ENCODE peak calls at places on chromosomes 3 and 15, in ten cellular contexts. P is fibroblast of the aortic adventitia, B is NT2/D1, K is astrocyte of the spinal cord, V is OCI-LY7, Z is cardiac fibroblast, F is astrocyte, S is IMR-90, R is astrocyte of the cerebellum, C is PC-9. N is an unnamed sample.

GRCh38 chr3:34011171-34012101 is 213.0 kb downstream of the PDCD6IP start:
- DNase-seq in K (peak), C (no peak), P (no peak), V (peak), B (no peak), S (peak), F (peak), Z (peak), R (no peak), N (no peak)

GRCh38 chr3:192915306-192915705 is 2.4 kb downstream of the MB21D2 start:
- DNase-seq in B (peak), K (peak), R (peak), P (peak), Z (peak), C (peak), F (peak), S (peak), V (peak), N (peak)

GRCh38 chr3:134904796-134905646 is 110.0 kb downstream of the EPHB1 start:
- DNase-seq in C (no peak), Z (no peak), P (no peak), B (no peak), S (no peak), V (no peak), K (no peak), R (no peak), F (peak), N (no peak)

GRCh38 chr15:89125038-89125826 is 37.0 kb downstream of the ABHD2 start:
- DNase-seq in B (no peak), R (no peak), P (no peak), Z (no peak), S (no peak), F (no peak), K (no peak), C (no peak), V (no peak), N (no peak)

GRCh38 chr3:182682263-182683229 is 110.8 kb upstream of the ATP11B start:
- DNase-seq in C (peak), P (peak), K (peak), S (peak), F (peak), V (peak), B (peak), Z (peak), R (no peak), N (no peak)

GRCh38 chr15:80929225-80929624 is 60.4 kb downstream of the MESD start:
- DNase-seq in F (peak), P (peak), R (peak), V (no peak), C (peak), B (no peak), S (peak), K (peak), Z (peak), N (peak)

GRCh38 chr3:183537295-183537730 is 18.2 kb downstream of the KLHL6 start:
- DNase-seq in B (no peak), Z (peak), F (peak), S (peak), V (no peak), R (no peak), P (peak), C (no peak), K (peak), N (peak)

GRCh38 chr3:4528802-4529201 is 35.7 kb downstream of the ITPR1 start:
- DNase-seq in V (no peak), P (no peak), K (no peak), B (no peak), S (no peak), R (no peak), Z (no peak), C (no peak), F (no peak), N (no peak)

GRCh38 chr3:151037746-151038145 is 47.7 kb upstream of the MED12L start:
- DNase-seq in V (no peak), K (peak), F (peak), P (peak), S (peak), C (peak), B (no peak), Z (peak), R (peak), N (peak)

GRCh38 chr3:124318014-124318413 is 326.1 kb upstream of the ROPN1 start:
- DNase-seq in F (no peak), V (no peak), Z (no peak), P (no peak), K (no peak), R (no peak), C (no peak), S (no peak), B (no peak), N (no peak)

GRCh38 chr15:34155859-34156258 is 54.0 kb downstream of the PGBD4 start:
- DNase-seq in R (no peak), B (no peak), C (no peak), P (no peak), S (no peak), V (no peak), K (no peak), Z (no peak), F (no peak), N (no peak)

GRCh38 chr3:101814835-101815234 is 34.5 kb upstream of the NFKBIZ start:
- DNase-seq in V (no peak), P (no peak), K (no peak), F (no peak), S (no peak), B (no peak), Z (no peak), R (no peak), C (no peak), N (no peak)

GRCh38 chr3:59180006-59180405 is 130.2 kb upstream of the CFAP20DC start:
- DNase-seq in S (no peak), V (no peak), K (no peak), Z (no peak), B (peak), C (no peak), R (no peak), P (no peak), F (peak), N (no peak)

GRCh38 chr3:13068269-13069010 is 4.8 kb downstream of the IQSEC1 start:
- DNase-seq in R (no peak), S (no peak), Z (no peak), B (no peak), P (no peak), V (no peak), K (no peak), C (no peak), F (no peak), N (no peak)

GRCh38 chr3:73622135-73622534 is 2.6 kb downstream of the PDZRN3 start:
- DNase-seq in F (no peak), B (no peak), P (peak), S (peak), K (no peak), C (no peak), R (no peak), V (no peak), Z (no peak), N (no peak)

GRCh38 chr15:61974118-61974517 is 86.1 kb downstream of the VPS13C start:
- DNase-seq in C (no peak), Z (no peak), R (no peak), B (no peak), S (no peak), K (no peak), V (no peak), P (no peak), F (no peak), N (no peak)

GRCh38 chr3:55286695-55287094 is 200.4 kb downstream of the WNT5A start:
- DNase-seq in B (no peak), Z (no peak), F (no peak), P (no peak), V (no peak), S (no peak), C (no peak), K (no peak), R (no peak), N (no peak)

GRCh38 chr15:67080900-67081431 is 15.6 kb downstream of the SMAD3 start:
- DNase-seq in P (peak), B (no peak), R (no peak), S (peak), K (peak), C (no peak), V (peak), F (peak), Z (peak), N (peak)

GRCh38 chr15:42133892-42134502 is 22.4 kb downstream of the PLA2G4F start:
- DNase-seq in V (peak), C (peak), P (peak), Z (peak), F (no peak), B (peak), K (no peak), S (peak), R (no peak), N (no peak)

GRCh38 chr3:112814256-112814655 is 32.4 kb downstream of the CD200R1L start:
- DNase-seq in B (no peak), K (peak), C (peak), Z (peak), F (peak), R (peak), S (peak), P (peak), V (peak), N (peak)

GRCh38 chr3:194007598-194008337 is 128.2 kb upstream of the HES1 start:
- DNase-seq in C (no peak), R (no peak), F (peak), K (no peak), Z (no peak), V (no peak), P (no peak), S (no peak), B (no peak), N (no peak)

GRCh38 chr15:67839358-67839928 is 402 bp downstream of the RNU6-1 start:
- DNase-seq in B (no peak), K (peak), C (peak), P (peak), S (peak), F (peak), Z (peak), V (peak), R (no peak), N (no peak)

GRCh38 chr15:68252925-68253534 is 23.5 kb upstream of the CLN6 start:
- DNase-seq in P (peak), R (peak), C (peak), B (peak), K (peak), Z (peak), F (peak), V (peak), S (peak), N (peak)

GRCh38 chr3:141336672-141337522 is 31.4 kb upstream of the ZBTB38 start:
- DNase-seq in C (peak), F (peak), B (no peak), Z (peak), P (peak), S (peak), R (peak), V (peak), K (peak), N (peak)

GRCh38 chr15:40130118-40130517 is 21.4 kb upstream of the BMF start:
- DNase-seq in R (no peak), Z (no peak), F (no peak), K (no peak), S (no peak), V (no peak), B (no peak), P (no peak), C (no peak), N (no peak)

GRCh38 chr15:76340198-76340801 is 3.7 kb downstream of the ISL2 start:
- DNase-seq in V (no peak), S (no peak), C (no peak), P (peak), B (no peak), Z (peak), R (no peak), K (peak), F (no peak), N (no peak)

GRCh38 chr15:101492752-101493692 is 3.5 kb upstream of the PCSK6 start:
- DNase-seq in R (no peak), K (no peak), C (no peak), B (no peak), V (no peak), F (no peak), P (no peak), Z (no peak), S (no peak), N (no peak)

GRCh38 chr15:57134877-57135276 is 216.4 kb downstream of the TCF12 start:
- DNase-seq in Z (peak), R (no peak), K (no peak), F (peak), B (no peak), C (no peak), P (peak), V (no peak), S (no peak), N (no peak)

GRCh38 chr3:152780553-152780952 is 54.4 kb upstream of the P2RY1 start:
- DNase-seq in B (no peak), S (no peak), P (peak), C (no peak), Z (peak), F (peak), V (no peak), R (no peak), K (peak), N (no peak)

GRCh38 chr15:70627734-70628541 is 135.4 kb downstream of the UACA start:
- DNase-seq in P (peak), R (peak), S (no peak), B (no peak), Z (no peak), C (no peak), K (peak), F (peak), V (no peak), N (peak)

GRCh38 chr15:66253643-66254363 is at the start of gene MEGF11:
- DNase-seq in P (peak), Z (peak), F (peak), C (peak), S (peak), B (no peak), R (no peak), K (peak), V (no peak), N (no peak)

GRCh38 chr15:31740203-31740602 is 290.1 kb upstream of the CHRNA7 start:
- DNase-seq in C (no peak), B (peak), V (no peak), R (no peak), F (no peak), K (no peak), S (no peak), Z (peak), P (no peak), N (no peak)

GRCh38 chr15:29859981-29860745 is 37.9 kb upstream of the TJP1 start:
- DNase-seq in B (no peak), P (peak), F (peak), S (peak), V (no peak), C (no peak), K (peak), R (peak), Z (peak), N (peak)

GRCh38 chr3:10322355-10322715 is 1.4 kb upstream of the SEC13 start:
- DNase-seq in Z (no peak), V (peak), S (no peak), F (no peak), R (no peak), K (no peak), C (peak), P (no peak), B (no peak), N (no peak)

GRCh38 chr3:66971891-66972551 is 26.1 kb upstream of the KBTBD8 start:
- DNase-seq in V (peak), S (peak), F (peak), Z (peak), B (peak), R (peak), C (peak), K (peak), P (peak), N (peak)
- H3K4me3 ChIP-seq in V (peak), S (peak), F (peak), Z (peak), B (no peak), R (peak), C (no peak), K (peak), P (peak), N (peak)

GRCh38 chr3:32432045-32432710 is 40.5 kb downstream of the CMTM7 start:
- DNase-seq in C (no peak), F (no peak), R (no peak), S (no peak), B (no peak), V (no peak), K (no peak), P (no peak), Z (no peak), N (no peak)
- H3K4me3 ChIP-seq in C (no peak), F (no peak), R (no peak), S (no peak), B (no peak), V (no peak), K (no peak), P (no peak), Z (no peak), N (no peak)

GRCh38 chr3:50605901-50606326 is 5.7 kb downstream of the CISH start:
- DNase-seq in V (no peak), Z (no peak), F (no peak), S (no peak), B (no peak), K (no peak), R (no peak), P (no peak), C (no peak), N (no peak)

GRCh38 chr3:50604110-50604621 is 7.4 kb downstream of the CISH start:
- DNase-seq in B (no peak), P (no peak), S (no peak), F (no peak), R (no peak), V (no peak), K (no peak), C (no peak), Z (no peak), N (no peak)

GRCh38 chr3:50604628-50605588 is 6.7 kb downstream of the CISH start:
- DNase-seq in Z (no peak), P (no peak), K (no peak), R (no peak), B (no peak), F (no peak), V (peak), S (no peak), C (peak), N (no peak)

GRCh38 chr3:50602675-50603191 is 8.8 kb downstream of the CISH start:
- DNase-seq in Z (no peak), K (no peak), S (no peak), B (no peak), F (no peak), P (no peak), V (no peak), C (peak), R (no peak), N (no peak)

GRCh38 chr3:50603261-50604109 is 8.1 kb downstream of the CISH start:
- DNase-seq in B (no peak), P (no peak), Z (no peak), K (no peak), R (no peak), F (no peak), S (no peak), C (no peak), V (no peak), N (no peak)
- H3K4me3 ChIP-seq in B (no peak), P (no peak), Z (no peak), K (no peak), R (no peak), F (no peak), S (no peak), C (no peak), V (no peak), N (no peak)

DNA sequence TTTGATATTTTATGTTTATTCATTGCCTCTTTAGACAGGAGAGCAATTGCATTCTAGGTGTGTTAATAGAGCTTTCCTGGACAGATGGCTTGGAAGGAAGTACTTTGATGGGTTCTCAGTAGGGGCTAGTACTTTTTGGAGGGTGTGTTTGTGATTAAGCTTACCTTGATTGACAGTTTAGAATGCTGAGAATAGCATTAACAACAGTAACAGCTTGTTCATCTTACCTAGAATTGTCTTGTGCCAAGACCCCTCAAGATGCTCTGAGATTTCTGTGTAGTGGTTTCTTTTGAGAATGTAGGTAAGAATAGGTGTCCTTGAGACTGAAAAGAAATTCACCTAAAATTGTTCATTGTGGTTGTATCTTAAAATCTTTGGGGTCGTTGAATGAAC is 6.2 kb downstream of the USP3 start:
- DNase-seq in F (no peak), V (no peak), K (no peak), B (no peak), R (no peak), P (no peak), Z (no peak), C (no peak), S (no peak), N (no peak)
- H3K4me3 ChIP-seq in F (no peak), V (no peak), K (no peak), B (no peak), R (no peak), P (no peak), Z (no peak), C (peak), S (no peak), N (no peak)

DNA sequence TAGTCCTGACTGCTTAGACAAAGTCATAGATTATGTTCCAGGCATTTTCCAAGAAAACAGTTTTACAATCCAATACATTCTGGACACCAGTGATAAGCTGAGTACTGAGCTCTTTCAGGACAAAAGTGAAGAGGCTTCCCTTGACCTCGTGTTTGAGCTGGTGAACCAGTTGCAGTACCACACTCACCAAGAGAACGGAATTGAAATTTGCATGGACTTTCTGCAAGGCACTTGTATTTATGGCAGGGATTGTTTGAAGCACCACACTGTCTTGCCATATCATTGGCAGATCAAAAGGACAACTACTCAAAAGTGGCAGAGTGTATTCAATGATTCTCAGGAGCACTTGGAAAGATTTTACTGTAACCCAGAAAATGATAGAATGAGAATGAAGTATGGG is 3.8 kb downstream of the TIPARP start:
- DNase-seq in C (no peak), V (peak), F (no peak), B (no peak), S (no peak), Z (no peak), P (no peak), K (no peak), R (no peak), N (no peak)
- H3K4me3 ChIP-seq in C (no peak), V (no peak), F (peak), B (no peak), S (no peak), Z (no peak), P (peak), K (no peak), R (no peak), N (peak)

GRCh38 chr3:178967184-178967532 is 104.5 kb downstream of the ZMAT3 start:
- DNase-seq in S (no peak), B (no peak), C (no peak), R (no peak), P (no peak), Z (no peak), K (no peak), F (no peak), V (peak), N (no peak)
- H3K4me3 ChIP-seq in S (no peak), B (no peak), C (no peak), R (no peak), P (no peak), Z (no peak), K (no peak), F (no peak), V (peak), N (no peak)

GRCh38 chr3:196135693-196136639 is 54.1 kb upstream of the TFRC start:
- DNase-seq in P (peak), R (no peak), F (no peak), K (no peak), C (peak), S (no peak), V (no peak), B (no peak), Z (no peak), N (no peak)
- H3K4me3 ChIP-seq in P (no peak), R (no peak), F (no peak), K (no peak), C (peak), S (no peak), V (no peak), B (no peak), Z (no peak), N (no peak)